ENCODE peak calls at places on chromosomes 5 and 9, in ten cellular contexts. G, Y, D, N, I, O, M, H, W and X are unnamed samples.

GRCh38 chr5:127098246-127098645 is 24.9 kb upstream of the C5orf63 start:
- DNase-seq in I (no peak), M (no peak), Y (no peak), D (no peak), O (no peak), G (no peak), H (no peak), W (no peak), N (no peak), X (no peak)

GRCh38 chr9:109520475-109521132 is 22.5 kb upstream of the PTPN3 start:
- DNase-seq in I (peak), H (no peak), Y (peak), M (peak), W (no peak), N (peak), O (peak), G (no peak), D (peak), X (peak)

GRCh38 chr5:79876510-79876909 is 114.6 kb downstream of the MTX3 start:
- DNase-seq in G (no peak), M (no peak), I (no peak), D (no peak), O (no peak), W (no peak), H (no peak), N (no peak), Y (no peak), X (no peak)

GRCh38 chr9:96071245-96072124 is 196.0 kb downstream of the ERCC6L2 start:
- DNase-seq in N (no peak), Y (no peak), D (no peak), I (no peak), H (no peak), W (no peak), G (no peak), M (no peak), O (peak), X (no peak)

GRCh38 chr9:126430124-126430523 is 103.5 kb downstream of the MVB12B start:
- DNase-seq in H (no peak), I (no peak), D (no peak), O (no peak), W (no peak), Y (no peak), M (no peak), N (no peak), G (no peak), X (no peak)

GRCh38 chr5:134132372-134133212 is 18.1 kb downstream of the TCF7 start:
- DNase-seq in N (no peak), Y (no peak), D (no peak), W (no peak), M (no peak), O (no peak), H (peak), G (peak), I (no peak), X (no peak)

GRCh38 chr9:70924905-70925547 is 196.4 kb downstream of the TRPM3 start:
- DNase-seq in O (peak), M (peak), I (peak), W (no peak), D (peak), G (no peak), N (peak), H (no peak), Y (peak), X (peak)

GRCh38 chr9:114613919-114614318 is 2.8 kb downstream of the TMEM268 start:
- DNase-seq in O (no peak), M (no peak), I (no peak), W (no peak), N (no peak), G (no peak), Y (no peak), D (no peak), H (no peak), X (no peak)

GRCh38 chr5:40401281-40401680 is 278.4 kb upstream of the PTGER4 start:
- DNase-seq in M (no peak), H (no peak), O (no peak), I (no peak), D (no peak), G (no peak), N (no peak), W (no peak), Y (no peak), X (no peak)

GRCh38 chr9:87336914-87337333 is 160.7 kb upstream of the DAPK1 start:
- DNase-seq in W (no peak), H (no peak), Y (peak), D (peak), G (no peak), O (peak), N (no peak), M (no peak), I (peak), X (peak)

GRCh38 chr9:112013261-112013660 is 116.6 kb downstream of the UGCG start:
- DNase-seq in O (no peak), D (no peak), W (no peak), M (no peak), G (no peak), Y (no peak), N (no peak), I (no peak), H (no peak), X (no peak)

GRCh38 chr5:59661939-59662615 is 231.4 kb downstream of the PDE4D start:
- DNase-seq in G (no peak), M (no peak), W (no peak), I (peak), O (no peak), N (no peak), Y (peak), D (no peak), H (no peak), X (no peak)

GRCh38 chr9:98702835-98703385 is 5.8 kb downstream of the GABBR2 start:
- DNase-seq in O (no peak), N (no peak), Y (no peak), W (no peak), H (no peak), D (peak), M (no peak), G (no peak), I (no peak), X (peak)

GRCh38 chr5:38845555-38846378 is at the start of gene OSMR:
- DNase-seq in M (peak), H (peak), I (no peak), N (peak), W (peak), D (no peak), G (peak), Y (no peak), O (no peak), X (peak)

GRCh38 chr5:127840198-127840524 is 137.0 kb downstream of the CCDC192 start:
- DNase-seq in Y (no peak), D (no peak), W (no peak), M (no peak), G (no peak), I (no peak), O (peak), H (no peak), N (no peak), X (no peak)

GRCh38 chr9:113538131-113538530 is 74.6 kb downstream of the RGS3 start:
- DNase-seq in Y (no peak), D (no peak), G (no peak), N (no peak), O (no peak), I (no peak), H (no peak), M (no peak), W (no peak), X (no peak)

GRCh38 chr5:10250804-10251276 is 760 bp downstream of the CCT5 start:
- DNase-seq in Y (no peak), I (no peak), O (peak), G (no peak), W (no peak), H (no peak), N (no peak), M (no peak), D (no peak), X (no peak)

GRCh38 chr9:24616858-24617257 is 71.2 kb upstream of the IZUMO3 start:
- DNase-seq in W (no peak), D (no peak), M (no peak), G (no peak), H (no peak), I (no peak), Y (no peak), N (peak), O (no peak), X (no peak)

GRCh38 chr9:77954018-77954417 is 77.6 kb downstream of the GNAQ start:
- DNase-seq in G (no peak), W (no peak), I (no peak), D (no peak), N (no peak), M (no peak), O (no peak), Y (no peak), H (no peak), X (no peak)

GRCh38 chr5:1013238-1013947 is 4.8 kb downstream of the NKD2 start:
- DNase-seq in W (no peak), N (no peak), M (no peak), Y (no peak), D (no peak), H (peak), G (peak), O (no peak), I (no peak), X (no peak)

GRCh38 chr9:130215341-130216119 is 43.3 kb downstream of the NCS1 start:
- DNase-seq in W (no peak), M (no peak), O (no peak), D (no peak), H (no peak), Y (no peak), G (no peak), I (no peak), N (no peak), X (no peak)

GRCh38 chr5:79229357-79230174 is 6.4 kb upstream of the JMY start:
- DNase-seq in H (no peak), G (no peak), D (no peak), O (no peak), Y (peak), N (no peak), M (no peak), W (no peak), I (no peak), X (no peak)

GRCh38 chr5:88142801-88143692 is 125.6 kb downstream of the TMEM161B start:
- DNase-seq in N (no peak), Y (no peak), I (no peak), H (peak), D (no peak), O (no peak), W (no peak), G (peak), M (no peak), X (peak)

GRCh38 chr5:154813736-154814135 is 36.7 kb downstream of the FAXDC2 start:
- DNase-seq in O (no peak), G (no peak), D (no peak), W (no peak), M (no peak), Y (no peak), I (no peak), N (no peak), H (no peak), X (no peak)

GRCh38 chr5:172633403-172633970 is 7.6 kb upstream of the NEURL1B start:
- DNase-seq in N (no peak), M (no peak), I (no peak), G (no peak), H (no peak), D (no peak), W (no peak), Y (no peak), O (no peak), X (no peak)